ENCODE peak calls at places on chromosomes 6 and 20, in four cellular contexts. E is ovary, X is heart left ventricle, Z is breast epithelium. D is an unnamed sample.

GRCh38 chr6:1088441-1089001 is 223.4 kb upstream of the FOXQ1 start:
- DNase-seq in E (no peak), X (no peak), Z (no peak), D (no peak)

GRCh38 chr6:15023448-15023847 is 222.4 kb upstream of the JARID2 start:
- DNase-seq in E (no peak), X (no peak), Z (no peak), D (no peak)

GRCh38 chr20:3654326-3655031 is 8.7 kb downstream of the GFRA4 start:
- DNase-seq in E (no peak), X (no peak), Z (no peak), D (no peak)

GRCh38 chr20:51531141-51531710 is 11.3 kb downstream of the NFATC2 start:
- DNase-seq in E (no peak), X (no peak), Z (no peak), D (no peak)

GRCh38 chr6:118912646-118913045 is 18.7 kb downstream of the ASF1A start:
- DNase-seq in E (no peak), X (no peak), Z (no peak), D (no peak)

GRCh38 chr6:161547617-161548016 is 273.8 kb upstream of the AGPAT4 start:
- DNase-seq in E (no peak), X (no peak), Z (no peak), D (no peak)

GRCh38 chr6:25623874-25624273 is 28.1 kb upstream of the SCGN start:
- DNase-seq in E (no peak), X (no peak), Z (no peak), D (no peak)

GRCh38 chr20:31707994-31708744 is 14.5 kb downstream of the BCL2L1 start:
- DNase-seq in E (no peak), X (peak; percentile 70), Z (no peak), D (peak; percentile 40)

GRCh38 chr6:149389509-149390297 is 10.4 kb upstream of the SUMO4 start:
- DNase-seq in E (no peak), X (no peak), Z (no peak), D (no peak)

GRCh38 chr6:154267508-154268106 is 89.0 kb downstream of the IPCEF1 start:
- DNase-seq in E (no peak), X (no peak), Z (no peak), D (no peak)

GRCh38 chr6:115969207-115969929 is 91.3 kb downstream of the FRK start:
- DNase-seq in E (no peak), X (no peak), Z (no peak), D (no peak)

GRCh38 chr20:53238121-53238660 is 266.0 kb downstream of the TSHZ2 start:
- DNase-seq in E (no peak), X (no peak), Z (no peak), D (no peak)

GRCh38 chr6:112337209-112337638 is 9.9 kb upstream of the RFPL4B start:
- DNase-seq in E (peak; percentile 67), X (no peak), Z (no peak), D (peak; percentile 7)

GRCh38 chr6:149306967-149307366 is 10.5 kb upstream of the TAB2 start:
- DNase-seq in E (no peak), X (no peak), Z (no peak), D (no peak)

GRCh38 chr20:57475388-57476072 is 49.4 kb downstream of the CTCFL start:
- DNase-seq in E (no peak), X (no peak), Z (no peak), D (no peak)

GRCh38 chr20:64039293-64040160 is 3.5 kb downstream of the C20orf204 start:
- DNase-seq in E (no peak), X (no peak), Z (no peak), D (no peak)

GRCh38 chr6:42185597-42185996 is 9.2 kb downstream of the GUCA1B start:
- DNase-seq in E (no peak), X (no peak), Z (no peak), D (no peak)

GRCh38 chr6:14270925-14271791 is 153.6 kb downstream of the CD83 start:
- DNase-seq in E (no peak), X (no peak), Z (no peak), D (peak; percentile 27)

GRCh38 chr20:56805966-56806365 is 176.9 kb downstream of the TFAP2C start:
- DNase-seq in E (no peak), X (no peak), Z (no peak), D (no peak)

GRCh38 chr6:5379647-5380242 is 118.4 kb downstream of the FARS2 start:
- DNase-seq in E (no peak), X (no peak), Z (no peak), D (peak; percentile 64)

GRCh38 chr6:11350294-11350693 is 117.8 kb upstream of the NEDD9 start:
- DNase-seq in E (no peak), X (no peak), Z (no peak), D (no peak)

GRCh38 chr20:35279040-35279439 is 1.1 kb upstream of the MMP24OS start:
- DNase-seq in E (no peak), X (no peak), Z (no peak), D (no peak)

GRCh38 chr20:35277127-35277526 is 795 bp downstream of the MMP24OS start:
- DNase-seq in E (no peak), X (no peak), Z (no peak), D (no peak)

GRCh38 chr20:35279533-35280174 is 1.7 kb upstream of the MMP24OS start:
- DNase-seq in E (no peak), X (no peak), Z (no peak), D (no peak)

GRCh38 chr20:35276408-35276807 is 1.5 kb downstream of the MMP24OS start:
- DNase-seq in E (no peak), X (no peak), Z (no peak), D (no peak)

DNA sequence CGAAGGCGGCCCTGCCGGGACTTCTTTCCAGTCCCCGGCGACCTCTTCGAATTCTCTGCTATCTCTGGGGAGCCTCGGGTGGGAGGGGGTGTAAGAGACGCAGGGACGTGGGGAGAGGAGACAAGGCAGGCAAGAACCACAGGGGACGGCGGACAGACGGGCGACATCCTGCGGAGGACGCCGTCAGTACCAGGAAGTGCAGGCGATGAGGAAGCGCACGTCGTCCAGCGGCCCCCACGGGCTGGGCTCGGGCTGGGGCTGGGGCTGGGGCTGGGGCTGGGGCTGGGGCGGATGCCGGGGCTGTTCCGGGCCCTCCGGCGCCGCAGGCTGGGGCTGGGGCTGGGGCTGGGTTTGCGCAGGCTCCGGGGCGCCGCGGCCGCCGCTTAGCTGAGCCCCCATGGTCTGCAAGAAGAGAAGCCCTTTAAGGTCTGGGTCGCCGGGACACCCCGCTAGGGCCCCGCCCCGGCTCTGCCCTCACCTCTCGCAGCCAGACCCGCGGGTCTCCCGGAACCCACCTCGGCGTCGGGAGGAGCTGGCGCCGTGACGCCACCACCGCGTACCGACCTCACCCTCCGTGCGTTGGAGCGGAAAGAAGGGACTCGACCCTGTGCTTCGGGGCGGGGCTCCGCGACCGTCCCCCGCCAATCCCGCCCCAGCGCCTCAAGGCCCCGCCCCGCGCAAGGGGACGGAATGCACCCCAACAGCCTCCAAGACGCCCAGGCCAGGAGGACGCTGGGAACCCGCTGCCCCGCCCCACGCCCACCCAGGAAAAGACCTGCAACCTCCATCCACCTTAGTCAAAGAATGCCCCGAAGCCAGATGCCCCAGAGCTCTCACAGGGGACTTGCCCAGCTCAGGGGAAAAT is at the start of gene MMP24OS:
- DNase-seq in E (peak; percentile 93), X (peak; percentile 96), Z (peak; percentile 90), D (peak; percentile 90)
- TF ChIP-seq POLR2A in E (peak; percentile 91), X (peak; percentile 88), Z (peak; percentile 83), D (peak; percentile 81)

GRCh38 chr6:98947411-98948292 is at the start of gene FBXL4:
- DNase-seq in E (peak; percentile 85), X (peak; percentile 90), Z (peak; percentile 64), D (peak; percentile 90)
- TF ChIP-seq POLR2A in E (peak; percentile 42), X (no peak), Z (no peak), D (peak; percentile 50)

GRCh38 chr6:157989541-157990289 is 8.1 kb downstream of the SYNJ2 start:
- DNase-seq in E (peak; percentile 83), X (peak; percentile 89), Z (peak; percentile 90), D (no peak)
- TF ChIP-seq POLR2A in E (no peak), X (no peak), Z (no peak), D (no peak)

DNA sequence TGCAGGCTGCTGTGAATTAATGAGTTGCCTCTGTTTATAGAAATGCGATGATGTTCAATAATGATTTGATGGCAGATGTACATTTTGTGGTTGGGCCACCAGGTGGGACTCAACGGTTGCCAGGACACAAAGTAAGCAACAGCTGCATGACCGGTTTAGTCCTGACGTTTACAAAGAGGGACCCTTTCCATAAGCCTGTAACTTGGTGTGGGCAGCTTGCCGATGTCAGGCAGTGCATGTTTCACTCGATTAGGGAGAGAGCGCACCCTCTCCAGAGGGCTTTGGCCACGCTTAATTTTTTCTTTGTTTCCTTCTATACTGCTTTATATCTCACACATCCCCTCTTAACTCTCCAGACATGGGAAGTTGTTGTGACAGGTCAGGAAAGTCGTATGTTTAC is 1.4 kb downstream of the BTBD3 start:
- DNase-seq in E (peak; percentile 38), X (no peak), Z (no peak), D (no peak)
- TF ChIP-seq POLR2A in E (no peak), X (no peak), Z (no peak), D (no peak)

DNA sequence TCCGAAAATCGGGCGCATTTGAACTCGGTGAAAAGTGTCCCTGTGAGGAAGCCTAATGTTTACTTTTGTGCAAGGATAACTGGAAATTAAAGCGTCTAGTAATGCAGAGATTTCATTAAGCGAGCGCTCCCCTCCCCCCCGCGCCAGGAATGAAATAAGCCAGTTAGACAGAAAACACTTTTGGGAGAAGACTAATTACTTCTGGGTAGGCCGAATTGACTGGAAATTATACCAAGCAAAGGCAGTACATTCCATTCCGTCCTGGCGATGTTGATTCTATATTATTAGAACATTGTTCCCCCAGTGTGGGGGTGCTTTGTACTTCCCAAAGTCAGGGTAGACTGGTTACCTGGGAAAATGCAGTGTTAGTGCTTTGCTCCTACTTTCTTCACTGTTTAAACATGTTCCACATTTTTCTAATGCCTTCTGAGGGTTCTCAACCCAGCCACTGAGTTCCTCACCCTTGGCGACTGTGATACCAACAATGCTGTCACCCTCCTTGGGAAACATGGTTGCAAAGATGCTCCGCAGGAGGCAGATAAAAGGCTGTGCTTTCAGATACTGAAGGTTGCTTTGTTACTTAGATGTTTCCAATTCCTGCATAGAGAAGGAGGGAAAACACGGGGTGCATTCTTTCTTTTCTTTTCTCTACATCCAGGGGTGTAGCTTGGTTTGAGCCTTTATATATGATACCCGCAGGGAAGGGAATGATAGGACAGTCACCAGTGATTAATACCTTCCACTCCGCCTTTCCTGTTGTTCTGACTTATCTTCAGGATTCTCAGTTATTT is 2.6 kb downstream of the GJA1 start:
- DNase-seq in E (peak; percentile 58), X (no peak), Z (no peak), D (no peak)
- TF ChIP-seq POLR2A in E (no peak), X (no peak), Z (no peak), D (no peak)

DNA sequence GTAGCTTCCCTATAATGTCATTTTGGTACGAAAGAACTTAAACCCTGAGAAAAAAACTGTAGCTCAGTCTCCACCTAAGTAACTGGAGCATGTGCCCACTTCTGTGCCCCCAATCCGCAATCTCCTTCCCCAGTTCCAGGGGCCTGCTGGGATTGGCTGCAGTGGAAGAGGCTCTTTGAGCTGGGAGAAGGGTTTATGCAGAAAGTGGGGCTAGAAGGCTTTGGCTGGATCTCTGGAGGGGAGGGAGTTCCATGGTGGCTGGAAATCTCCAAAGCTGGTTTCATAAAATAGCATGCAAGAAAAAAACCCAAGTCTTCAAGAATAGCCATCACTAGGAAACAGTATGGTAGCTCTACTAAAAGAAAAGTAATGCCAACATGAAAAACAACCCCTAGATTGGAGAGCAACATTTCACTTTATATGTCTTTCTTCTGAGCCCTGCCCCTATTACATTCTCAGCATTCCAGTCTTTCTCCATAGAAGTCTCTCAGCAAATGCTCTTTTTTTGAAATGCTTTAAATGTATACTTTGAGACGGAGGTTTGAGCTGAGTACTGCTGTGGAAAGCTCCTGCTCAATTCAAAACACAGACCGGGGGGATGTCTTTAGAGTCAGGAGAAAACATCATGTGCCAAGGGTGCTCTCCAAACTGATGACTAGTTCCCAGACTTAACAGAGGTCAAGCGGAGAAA is 36.0 kb upstream of the FOXO3 start:
- DNase-seq in E (no peak), X (no peak), Z (no peak), D (no peak)
- TF ChIP-seq POLR2A in E (no peak), X (no peak), Z (no peak), D (no peak)